ENCODE peak calls at places on chromosomes 4 and X, in eight cellular contexts. Q, L, U, H, C, B, F and T are unnamed samples.

GRCh38 chrX:12984629-12985303 is 9.9 kb downstream of the TMSB4X start:
- DNase-seq in U (no peak), F (no peak), Q (peak; percentile 22), C (no peak), B (no peak), L (peak; percentile 95), H (peak; percentile 68), T (no peak)

GRCh38 chr4:48858130-48858529 is 27.2 kb downstream of the OCIAD1 start:
- DNase-seq in U (no peak), C (no peak), Q (no peak), H (no peak), B (no peak), L (no peak), F (no peak), T (no peak)

GRCh38 chrX:46961574-46962279 is 49.5 kb downstream of the JADE3 start:
- DNase-seq in Q (no peak), B (peak; percentile 57), H (no peak), C (no peak), F (no peak), U (no peak), L (no peak), T (no peak)

GRCh38 chr4:181176306-181176705 is 1066.9 kb upstream of the TENM3 start:
- DNase-seq in Q (no peak), L (no peak), B (no peak), F (no peak), H (no peak), C (no peak), U (no peak), T (no peak)

GRCh38 chrX:14832151-14832550 is 40.7 kb downstream of the FANCB start:
- DNase-seq in B (no peak), C (no peak), Q (peak; percentile 3), U (no peak), H (no peak), L (no peak), F (no peak), T (no peak)

GRCh38 chr4:26861434-26862186 is 969 bp downstream of the STIM2 start:
- DNase-seq in Q (peak; percentile 81), F (peak; percentile 28), U (peak; percentile 75), H (peak; percentile 58), C (peak; percentile 61), L (peak; percentile 37), B (peak; percentile 97), T (no peak)

GRCh38 chr4:8846046-8846720 is 25.5 kb downstream of the HMX1 start:
- DNase-seq in U (no peak), H (no peak), B (no peak), Q (no peak), C (no peak), F (no peak), L (no peak), T (no peak)

GRCh38 chr4:45453258-45453841 is 670.5 kb downstream of the GABRG1 start:
- DNase-seq in Q (peak; percentile 7), U (peak; percentile 15), F (no peak), B (peak; percentile 2), L (peak; percentile 55), C (no peak), H (no peak), T (no peak)

GRCh38 chr4:99234331-99235010 is 15.4 kb upstream of the ADH6 start:
- DNase-seq in F (no peak), C (no peak), Q (no peak), U (no peak), L (no peak), B (no peak), H (no peak), T (no peak)

GRCh38 chr4:29304595-29304994 is 1415.6 kb upstream of the PCDH7 start:
- DNase-seq in B (no peak), F (no peak), L (no peak), H (no peak), Q (no peak), U (no peak), C (no peak), T (no peak)

GRCh38 chr4:10421344-10422055 is 35.7 kb downstream of the ZNF518B start:
- DNase-seq in L (peak; percentile 7), Q (no peak), F (no peak), H (no peak), U (no peak), B (no peak), C (no peak), T (no peak)

GRCh38 chr4:80183196-80184052 is 13.9 kb upstream of the PRDM8 start:
- DNase-seq in U (no peak), Q (no peak), C (no peak), H (peak; percentile 43), B (no peak), L (no peak), F (no peak), T (no peak)

GRCh38 chr4:76279462-76279861 is 27.1 kb upstream of the STBD1 start:
- DNase-seq in B (no peak), Q (no peak), C (no peak), H (no peak), F (no peak), U (no peak), L (no peak), T (no peak)

GRCh38 chr4:176300565-176300964 is 19.2 kb upstream of the SPCS3 start:
- DNase-seq in L (no peak), H (no peak), U (no peak), B (no peak), F (no peak), Q (no peak), C (no peak), T (no peak)

GRCh38 chrX:44935172-44935571 is 62.2 kb downstream of the KDM6A start:
- DNase-seq in H (no peak), U (no peak), F (no peak), C (no peak), B (no peak), Q (no peak), L (no peak), T (no peak)
- H3K36me3 ChIP-seq in H (no peaks in the 10 kb centered on the region), U (no peaks in the 10 kb centered on the region), F (no peaks in the 10 kb centered on the region), C (no peaks in the 10 kb centered on the region), B (no peaks in the 10 kb centered on the region), Q (no peaks in the 10 kb centered on the region), L (no peaks in the 10 kb centered on the region), T (no peaks in the 10 kb centered on the region)

GRCh38 chr4:38752393-38752961 is 30.3 kb downstream of the TLR10 start:
- DNase-seq in F (no peak), L (no peak), B (no peak), Q (peak; percentile 44), C (no peak), U (no peak), H (no peak), T (no peak)
- H3K4me3 ChIP-seq in F (no peak overlapping the region), L (no peak overlapping the region), B (no peak overlapping the region), Q (peak overlapping the region; percentile 79), C (no peak overlapping the region), U (no peak overlapping the region), H (no peak overlapping the region), T (peak overlapping the region; percentile 38)

DNA sequence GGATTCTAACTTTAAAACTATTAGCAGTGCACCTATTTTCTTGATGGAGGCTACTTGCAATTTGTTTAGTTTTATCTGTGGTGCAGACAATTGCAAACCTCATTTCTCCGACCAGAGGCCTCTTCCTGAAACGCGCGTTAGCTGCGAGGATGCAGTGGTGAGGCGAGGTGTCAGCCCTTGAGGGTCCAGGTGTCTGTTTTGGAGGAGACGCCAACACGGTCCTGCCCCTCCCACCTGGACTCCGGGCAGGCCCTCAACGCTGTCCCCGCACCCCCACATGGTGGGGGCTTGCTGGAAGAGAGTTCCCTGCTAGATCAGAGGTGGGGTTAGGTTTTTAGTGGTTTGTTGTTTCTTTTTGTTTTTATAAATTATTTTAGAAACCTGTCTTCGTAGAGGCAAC is 34.4 kb downstream of the PCGF3 start:
- DNase-seq in L (no peak), U (no peak), Q (no peak), F (no peak), B (no peak), C (no peak), H (no peak), T (no peak)
- H3K36me3 ChIP-seq in L (no peaks in the 10 kb centered on the region), U (no peaks in the 10 kb centered on the region), Q (peaks cover 53% of the 10 kb centered on the region), F (peaks cover 1% of the 10 kb centered on the region), B (peaks cover 29% of the 10 kb centered on the region), C (peaks cover 5% of the 10 kb centered on the region), H (no peaks in the 10 kb centered on the region), T (peaks cover 48% of the 10 kb centered on the region)

GRCh38 chr4:154741131-154741530 is 2.7 kb upstream of the LRAT start:
- DNase-seq in Q (no peak), F (no peak), B (no peak), L (no peak), H (no peak), U (no peak), C (no peak), T (no peak)
- H3K4me3 ChIP-seq in Q (no peak overlapping the region), F (no peak overlapping the region), B (no peak overlapping the region), L (no peak overlapping the region), H (no peak overlapping the region), U (no peak overlapping the region), C (no peak overlapping the region), T (peak overlapping the region; percentile 79)

GRCh38 chr4:163139048-163139447 is 27.6 kb downstream of the NAF1 start:
- DNase-seq in L (no peak), C (no peak), B (no peak), U (no peak), F (no peak), Q (no peak), H (no peak), T (no peak)
- H3K36me3 ChIP-seq in L (peaks cover 3% of the 10 kb centered on the region), C (no peaks in the 10 kb centered on the region), B (peaks cover 81% of the 10 kb centered on the region), U (no peaks in the 10 kb centered on the region), F (no peaks in the 10 kb centered on the region), Q (peaks cover 19% of the 10 kb centered on the region), H (peaks cover 90% of the 10 kb centered on the region), T (no peaks in the 10 kb centered on the region)

GRCh38 chr4:112876316-112876715 is 173.1 kb upstream of the ANK2 start:
- DNase-seq in U (no peak), L (no peak), B (no peak), F (no peak), C (no peak), Q (no peak), H (no peak), T (no peak)

GRCh38 chr4:112882286-112882685 is 167.2 kb upstream of the ANK2 start:
- DNase-seq in F (no peak), B (no peak), H (no peak), C (no peak), U (no peak), Q (no peak), L (no peak), T (no peak)

GRCh38 chr4:112885897-112886296 is 163.6 kb upstream of the ANK2 start:
- DNase-seq in F (no peak), B (no peak), U (no peak), C (no peak), H (no peak), L (no peak), Q (no peak), T (no peak)

GRCh38 chr4:112881842-112882241 is 167.6 kb upstream of the ANK2 start:
- DNase-seq in B (no peak), L (no peak), F (no peak), U (no peak), H (no peak), C (no peak), Q (no peak), T (no peak)
- H3K4me3 ChIP-seq in B (no peak overlapping the region), L (no peak overlapping the region), F (no peak overlapping the region), U (no peak overlapping the region), H (no peak overlapping the region), C (no peak overlapping the region), Q (no peak overlapping the region), T (no peak overlapping the region)

GRCh38 chr4:3427134-3427476 is 14.7 kb upstream of the HGFAC start:
- DNase-seq in Q (no peak), U (no peak), C (no peak), H (no peak), L (no peak), B (no peak), F (no peak), T (no peak)
- H3K36me3 ChIP-seq in Q (peaks cover 7% of the 10 kb centered on the region), U (no peaks in the 10 kb centered on the region), C (no peaks in the 10 kb centered on the region), H (no peaks in the 10 kb centered on the region), L (no peaks in the 10 kb centered on the region), B (no peaks in the 10 kb centered on the region), F (peaks cover 46% of the 10 kb centered on the region), T (peaks cover 12% of the 10 kb centered on the region)